ENCODE peak calls at places on chromosomes 2 and 18, in seven cellular contexts. One of them, this sample, is unnamed.
A peak's percentile ranks its signal among the peaks of the same experiment; 100 is the strongest.

GRCh38 chr2:45826889-45827635 is 175.6 kb downstream of the PRKCE start:
- DNase-seq in IMR-90: peak; percentile 63
- DNase-seq in CD4-positive, alpha-beta T cell: no peak
- DNase-seq in endothelial cell of umbilical vein: peak; percentile 48
- DNase-seq in A549: no peak
- DNase-seq in osteoblast: no peak
- DNase-seq in SJCRH30: peak; percentile 71
- DNase-seq in this sample: peak; percentile 66

GRCh38 chr18:79629249-79629558 is 50.4 kb upstream of the CTDP1 start:
- DNase-seq in IMR-90: no peak
- DNase-seq in CD4-positive, alpha-beta T cell: no peak
- DNase-seq in endothelial cell of umbilical vein: no peak
- DNase-seq in A549: no peak
- DNase-seq in osteoblast: no peak
- DNase-seq in SJCRH30: no peak
- DNase-seq in this sample: no peak

GRCh38 chr2:229714736-229715541 is 584 bp upstream of the DNER start:
- DNase-seq in IMR-90: peak; percentile 55
- DNase-seq in CD4-positive, alpha-beta T cell: no peak
- DNase-seq in endothelial cell of umbilical vein: peak; percentile 50
- DNase-seq in A549: peak; percentile 48
- DNase-seq in osteoblast: peak; percentile 98
- DNase-seq in SJCRH30: peak; percentile 64
- DNase-seq in this sample: no peak

GRCh38 chr2:235827585-235827992 is 333.7 kb downstream of the AGAP1 start:
- DNase-seq in IMR-90: no peak
- DNase-seq in CD4-positive, alpha-beta T cell: no peak
- DNase-seq in endothelial cell of umbilical vein: peak; percentile 41
- DNase-seq in A549: peak; percentile 43
- DNase-seq in osteoblast: peak; percentile 87
- DNase-seq in SJCRH30: peak; percentile 66
- DNase-seq in this sample: no peak

GRCh38 chr2:218993345-218994315 is at the start of gene CRYBA2:
- DNase-seq in IMR-90: no peak
- DNase-seq in CD4-positive, alpha-beta T cell: no peak
- DNase-seq in endothelial cell of umbilical vein: no peak
- DNase-seq in A549: no peak
- DNase-seq in osteoblast: peak; percentile 90
- DNase-seq in SJCRH30: no peak
- DNase-seq in this sample: no peak

GRCh38 chr2:8779795-8780194 is 57.6 kb downstream of the KIDINS220 start:
- DNase-seq in IMR-90: no peak
- DNase-seq in CD4-positive, alpha-beta T cell: no peak
- DNase-seq in endothelial cell of umbilical vein: no peak
- DNase-seq in A549: no peak
- DNase-seq in osteoblast: no peak
- DNase-seq in SJCRH30: no peak
- DNase-seq in this sample: no peak

GRCh38 chr2:234690569-234691225 is 193.8 kb upstream of the ARL4C start:
- DNase-seq in IMR-90: peak; percentile 58
- DNase-seq in CD4-positive, alpha-beta T cell: no peak
- DNase-seq in endothelial cell of umbilical vein: peak; percentile 97
- DNase-seq in A549: no peak
- DNase-seq in osteoblast: peak; percentile 69
- DNase-seq in SJCRH30: no peak
- DNase-seq in this sample: no peak

GRCh38 chr2:3485166-3485565 is 34.2 kb downstream of the ADI1 start:
- DNase-seq in IMR-90: no peak
- DNase-seq in CD4-positive, alpha-beta T cell: no peak
- DNase-seq in endothelial cell of umbilical vein: no peak
- DNase-seq in A549: no peak
- DNase-seq in osteoblast: peak; percentile 57
- DNase-seq in SJCRH30: no peak
- DNase-seq in this sample: peak; percentile 4

GRCh38 chr2:3461781-3462492 is 57.4 kb downstream of the ADI1 start:
- DNase-seq in IMR-90: peak; percentile 65
- DNase-seq in CD4-positive, alpha-beta T cell: no peak
- DNase-seq in endothelial cell of umbilical vein: peak; percentile 58
- DNase-seq in A549: peak; percentile 60
- DNase-seq in osteoblast: peak; percentile 95
- DNase-seq in SJCRH30: no peak
- DNase-seq in this sample: peak; percentile 40

GRCh38 chr2:156331572-156332451 is 709 bp downstream of the NR4A2 start:
- DNase-seq in IMR-90: peak; percentile 77
- DNase-seq in CD4-positive, alpha-beta T cell: no peak
- DNase-seq in endothelial cell of umbilical vein: peak; percentile 83
- DNase-seq in A549: peak; percentile 61
- DNase-seq in osteoblast: peak; percentile 96
- DNase-seq in SJCRH30: peak; percentile 31
- DNase-seq in this sample: peak; percentile 60

GRCh38 chr2:51068237-51068636 is 36.3 kb upstream of the NRXN1 start:
- DNase-seq in IMR-90: no peak
- DNase-seq in CD4-positive, alpha-beta T cell: no peak
- DNase-seq in endothelial cell of umbilical vein: no peak
- DNase-seq in A549: no peak
- DNase-seq in osteoblast: no peak
- DNase-seq in SJCRH30: no peak
- DNase-seq in this sample: no peak

DNA sequence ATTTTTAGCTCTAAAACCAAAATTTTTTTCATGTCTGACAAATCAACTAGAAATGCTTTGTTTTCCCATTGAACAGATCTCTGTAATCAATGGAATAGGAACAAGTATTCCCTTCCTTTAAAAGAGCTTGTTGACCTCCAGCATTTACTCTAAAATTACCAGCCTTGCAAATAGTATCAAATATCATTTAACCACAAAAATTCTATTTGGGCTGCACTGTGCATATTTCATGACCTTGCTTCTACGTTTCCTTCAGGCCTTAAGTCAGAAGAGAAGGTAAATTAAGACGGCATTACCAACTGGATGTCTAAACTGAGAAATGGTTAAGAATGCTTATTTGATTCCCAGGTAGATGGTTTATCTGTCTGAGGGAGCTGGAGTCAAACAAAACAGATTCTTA is 33.3 kb upstream of the NRXN1 start:
- DNase-seq in IMR-90: peak; percentile 20
- DNase-seq in CD4-positive, alpha-beta T cell: no peak
- DNase-seq in endothelial cell of umbilical vein: no peak
- DNase-seq in A549: no peak
- DNase-seq in osteoblast: no peak
- DNase-seq in SJCRH30: no peak
- DNase-seq in this sample: no peak
- H3K9me3 ChIP-seq in IMR-90: peaks cover 2% of the 10 kb centered on the region
- H3K9me3 ChIP-seq in CD4-positive, alpha-beta T cell: no peaks in the 10 kb centered on the region
- H3K9me3 ChIP-seq in endothelial cell of umbilical vein: no peaks in the 10 kb centered on the region
- H3K9me3 ChIP-seq in A549: peaks cover 9% of the 10 kb centered on the region
- H3K9me3 ChIP-seq in osteoblast: no peaks in the 10 kb centered on the region
- H3K9me3 ChIP-seq in SJCRH30: no peaks in the 10 kb centered on the region
- H3K9me3 ChIP-seq in this sample: no peaks in the 10 kb centered on the region

GRCh38 chr2:127218843-127219715 is 1.0 kb downstream of the CYP27C1 start:
- DNase-seq in IMR-90: no peak
- DNase-seq in CD4-positive, alpha-beta T cell: no peak
- DNase-seq in endothelial cell of umbilical vein: no peak
- DNase-seq in A549: peak; percentile 31
- DNase-seq in osteoblast: peak; percentile 88
- DNase-seq in SJCRH30: no peak
- DNase-seq in this sample: no peak

GRCh38 chr2:127216105-127216504 is 4.0 kb downstream of the CYP27C1 start:
- DNase-seq in IMR-90: no peak
- DNase-seq in CD4-positive, alpha-beta T cell: no peak
- DNase-seq in endothelial cell of umbilical vein: no peak
- DNase-seq in A549: no peak
- DNase-seq in osteoblast: no peak
- DNase-seq in SJCRH30: no peak
- DNase-seq in this sample: no peak

GRCh38 chr2:127219716-127220090 is 396 bp downstream of the CYP27C1 start:
- DNase-seq in IMR-90: no peak
- DNase-seq in CD4-positive, alpha-beta T cell: no peak
- DNase-seq in endothelial cell of umbilical vein: no peak
- DNase-seq in A549: peak; percentile 32
- DNase-seq in osteoblast: peak; percentile 90
- DNase-seq in SJCRH30: peak; percentile 28
- DNase-seq in this sample: peak; percentile 32

GRCh38 chr2:127217470-127218325 is 2.4 kb downstream of the CYP27C1 start:
- DNase-seq in IMR-90: no peak
- DNase-seq in CD4-positive, alpha-beta T cell: no peak
- DNase-seq in endothelial cell of umbilical vein: peak; percentile 14
- DNase-seq in A549: peak; percentile 71
- DNase-seq in osteoblast: peak; percentile 95
- DNase-seq in SJCRH30: no peak
- DNase-seq in this sample: no peak

DNA sequence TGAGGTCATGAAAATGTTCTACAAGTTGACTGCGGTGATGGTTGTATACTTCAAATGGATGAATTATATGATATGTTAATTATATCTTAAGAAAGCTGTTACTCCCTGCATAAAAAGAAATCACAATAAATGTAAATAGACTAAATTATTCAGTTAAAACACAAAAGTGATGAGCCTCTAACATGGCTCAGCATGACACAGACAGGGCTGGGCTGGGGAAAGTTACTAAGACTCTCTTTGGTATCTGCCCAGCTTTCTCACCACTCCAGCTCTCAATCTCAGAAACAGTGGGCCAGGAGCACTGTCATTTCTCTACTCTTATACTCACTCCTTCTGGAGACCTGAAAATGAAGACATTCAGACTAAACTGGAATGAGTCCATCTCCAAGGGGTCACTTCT is 3.5 kb downstream of the CYP27C1 start:
- DNase-seq in IMR-90: no peak
- DNase-seq in CD4-positive, alpha-beta T cell: no peak
- DNase-seq in endothelial cell of umbilical vein: no peak
- DNase-seq in A549: no peak
- DNase-seq in osteoblast: no peak
- DNase-seq in SJCRH30: no peak
- DNase-seq in this sample: no peak
- H3K9me3 ChIP-seq in IMR-90: peaks cover 18% of the 10 kb centered on the region
- H3K9me3 ChIP-seq in CD4-positive, alpha-beta T cell: peaks cover 11% of the 10 kb centered on the region
- H3K9me3 ChIP-seq in endothelial cell of umbilical vein: no peaks in the 10 kb centered on the region
- H3K9me3 ChIP-seq in A549: peaks cover 12% of the 10 kb centered on the region
- H3K9me3 ChIP-seq in osteoblast: no peaks in the 10 kb centered on the region
- H3K9me3 ChIP-seq in SJCRH30: peaks cover 4% of the 10 kb centered on the region
- H3K9me3 ChIP-seq in this sample: no peaks in the 10 kb centered on the region

DNA sequence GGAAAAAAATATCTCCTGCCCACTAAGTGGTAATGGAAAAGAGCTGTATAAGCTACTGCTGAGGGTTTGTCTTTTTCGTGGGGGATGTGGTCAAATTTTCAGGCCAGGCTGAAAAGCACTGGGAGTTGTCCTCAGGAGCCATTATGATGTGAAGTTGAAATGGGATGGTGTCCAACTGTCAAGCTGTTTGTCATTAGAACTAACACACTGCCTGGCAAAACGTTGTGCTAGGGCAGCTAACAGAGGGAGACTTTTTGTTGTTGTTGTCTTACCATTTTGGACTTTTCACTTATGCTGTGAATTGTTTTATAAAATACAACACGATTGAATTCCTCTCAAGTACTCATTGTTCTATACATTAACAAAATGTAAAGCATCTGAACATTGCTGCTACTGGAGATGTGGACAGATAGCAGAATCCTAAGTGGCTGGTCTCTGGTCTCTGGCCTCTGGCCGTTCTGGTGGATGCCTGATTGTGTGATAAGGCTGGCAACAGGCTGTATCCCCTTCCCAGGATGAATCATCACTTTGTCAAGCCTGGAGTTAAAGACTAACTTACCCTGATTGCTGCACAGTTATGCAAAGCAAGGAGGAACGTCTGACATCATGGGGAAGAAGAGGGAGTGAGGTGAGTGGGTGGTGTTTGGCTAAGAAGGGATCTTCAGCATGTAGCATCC is 2.3 kb downstream of the MYO1B start:
- DNase-seq in IMR-90: peak; percentile 98
- DNase-seq in CD4-positive, alpha-beta T cell: no peak
- DNase-seq in endothelial cell of umbilical vein: peak; percentile 78
- DNase-seq in A549: peak; percentile 81
- DNase-seq in osteoblast: peak; percentile 94
- DNase-seq in SJCRH30: peak; percentile 83
- DNase-seq in this sample: peak; percentile 50
- H3K9me3 ChIP-seq in IMR-90: peaks cover 3% of the 10 kb centered on the region
- H3K9me3 ChIP-seq in CD4-positive, alpha-beta T cell: peaks cover 3% of the 10 kb centered on the region
- H3K9me3 ChIP-seq in endothelial cell of umbilical vein: no peaks in the 10 kb centered on the region
- H3K9me3 ChIP-seq in A549: peaks cover 3% of the 10 kb centered on the region
- H3K9me3 ChIP-seq in osteoblast: no peaks in the 10 kb centered on the region
- H3K9me3 ChIP-seq in SJCRH30: no peaks in the 10 kb centered on the region
- H3K9me3 ChIP-seq in this sample: no peaks in the 10 kb centered on the region

DNA sequence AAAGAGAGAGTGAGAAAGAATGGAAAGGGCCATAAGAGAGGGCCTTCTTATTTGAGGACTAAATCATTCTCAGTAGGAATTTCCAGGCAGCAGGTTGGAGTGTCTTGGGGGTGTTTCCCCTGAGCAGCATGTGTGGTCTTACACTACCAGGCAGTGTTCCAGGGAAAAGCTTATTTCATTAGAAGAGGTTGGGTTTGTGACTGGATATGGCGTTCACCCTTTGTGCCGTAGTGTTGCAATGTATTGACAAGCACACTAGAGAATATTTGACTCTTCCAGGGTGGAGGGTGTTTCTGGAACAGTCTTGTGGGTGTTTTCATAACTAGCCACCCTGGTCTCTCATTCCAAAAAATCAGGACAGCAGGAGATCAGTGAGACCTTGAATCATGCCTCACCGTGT is 105.5 kb downstream of the NRP2 start:
- DNase-seq in IMR-90: no peak
- DNase-seq in CD4-positive, alpha-beta T cell: no peak
- DNase-seq in endothelial cell of umbilical vein: no peak
- DNase-seq in A549: no peak
- DNase-seq in osteoblast: no peak
- DNase-seq in SJCRH30: no peak
- DNase-seq in this sample: no peak
- H3K9me3 ChIP-seq in IMR-90: no peaks in the 10 kb centered on the region
- H3K9me3 ChIP-seq in CD4-positive, alpha-beta T cell: no peaks in the 10 kb centered on the region
- H3K9me3 ChIP-seq in endothelial cell of umbilical vein: no peaks in the 10 kb centered on the region
- H3K9me3 ChIP-seq in A549: no peaks in the 10 kb centered on the region
- H3K9me3 ChIP-seq in osteoblast: no peaks in the 10 kb centered on the region
- H3K9me3 ChIP-seq in SJCRH30: no peaks in the 10 kb centered on the region
- H3K9me3 ChIP-seq in this sample: no peaks in the 10 kb centered on the region

GRCh38 chr18:55897101-55897500 is 309.1 kb upstream of the TCF4 start:
- DNase-seq in IMR-90: no peak
- DNase-seq in CD4-positive, alpha-beta T cell: no peak
- DNase-seq in endothelial cell of umbilical vein: no peak
- DNase-seq in A549: no peak
- DNase-seq in osteoblast: no peak
- DNase-seq in SJCRH30: no peak
- DNase-seq in this sample: no peak

GRCh38 chr18:55903911-55904310 is 315.9 kb upstream of the TCF4 start:
- DNase-seq in IMR-90: no peak
- DNase-seq in CD4-positive, alpha-beta T cell: no peak
- DNase-seq in endothelial cell of umbilical vein: no peak
- DNase-seq in A549: no peak
- DNase-seq in osteoblast: no peak
- DNase-seq in SJCRH30: no peak
- DNase-seq in this sample: no peak

GRCh38 chr18:55900380-55900779 is 312.4 kb upstream of the TCF4 start:
- DNase-seq in IMR-90: peak; percentile 65
- DNase-seq in CD4-positive, alpha-beta T cell: no peak
- DNase-seq in endothelial cell of umbilical vein: peak; percentile 15
- DNase-seq in A549: no peak
- DNase-seq in osteoblast: no peak
- DNase-seq in SJCRH30: no peak
- DNase-seq in this sample: no peak
- H3K9me3 ChIP-seq in IMR-90: no peaks in the 10 kb centered on the region
- H3K9me3 ChIP-seq in CD4-positive, alpha-beta T cell: no peaks in the 10 kb centered on the region
- H3K9me3 ChIP-seq in endothelial cell of umbilical vein: no peaks in the 10 kb centered on the region
- H3K9me3 ChIP-seq in A549: no peaks in the 10 kb centered on the region
- H3K9me3 ChIP-seq in osteoblast: no peaks in the 10 kb centered on the region
- H3K9me3 ChIP-seq in SJCRH30: no peaks in the 10 kb centered on the region
- H3K9me3 ChIP-seq in this sample: no peaks in the 10 kb centered on the region

GRCh38 chr18:13700153-13700552 is 26.2 kb downstream of the FAM210A start:
- DNase-seq in IMR-90: no peak
- DNase-seq in CD4-positive, alpha-beta T cell: no peak
- DNase-seq in endothelial cell of umbilical vein: no peak
- DNase-seq in A549: no peak
- DNase-seq in osteoblast: peak; percentile 22
- DNase-seq in SJCRH30: no peak
- DNase-seq in this sample: no peak

GRCh38 chr18:13703899-13704298 is 22.5 kb downstream of the FAM210A start:
- DNase-seq in IMR-90: peak; percentile 16
- DNase-seq in CD4-positive, alpha-beta T cell: no peak
- DNase-seq in endothelial cell of umbilical vein: no peak
- DNase-seq in A549: no peak
- DNase-seq in osteoblast: no peak
- DNase-seq in SJCRH30: no peak
- DNase-seq in this sample: no peak
- H3K9me3 ChIP-seq in IMR-90: peaks cover 8% of the 10 kb centered on the region
- H3K9me3 ChIP-seq in CD4-positive, alpha-beta T cell: peaks cover 46% of the 10 kb centered on the region
- H3K9me3 ChIP-seq in endothelial cell of umbilical vein: peaks cover 2% of the 10 kb centered on the region
- H3K9me3 ChIP-seq in A549: peaks cover 11% of the 10 kb centered on the region
- H3K9me3 ChIP-seq in osteoblast: peaks cover 6% of the 10 kb centered on the region
- H3K9me3 ChIP-seq in SJCRH30: peaks cover 5% of the 10 kb centered on the region
- H3K9me3 ChIP-seq in this sample: no peaks in the 10 kb centered on the region